ENCODE peak calls at places on chromosomes 5 and 9, in eight cellular contexts. One of them, this sample, is unnamed.

GRCh38 chr5:100854594-100854993 is 48.5 kb downstream of the ST8SIA4 start:
- DNase-seq in mucosa of gallbladder: no peak
- DNase-seq in B cell: no peak
- DNase-seq in prostate gland: no peak
- DNase-seq in stimulated activated naive CD8-positive, alpha-beta T cell treated with anti-CD3 and anti-CD28 coated beads, Interleukin-15, Interleukin-2, amounts not matched to agents 100 U/mL and 50 U/mL, for 24 hours: no peak
- DNase-seq in HEK293T: no peak
- DNase-seq in AG09309: no peak
- DNase-seq in non-pigmented ciliary epithelial cell: no peak
- DNase-seq in this sample: no peak

GRCh38 chr5:76918539-76918938 is 34.3 kb upstream of the CRHBP start:
- DNase-seq in mucosa of gallbladder: no peak
- DNase-seq in B cell: no peak
- DNase-seq in prostate gland: no peak
- DNase-seq in stimulated activated naive CD8-positive, alpha-beta T cell treated with anti-CD3 and anti-CD28 coated beads, Interleukin-15, Interleukin-2, amounts not matched to agents 100 U/mL and 50 U/mL, for 24 hours: no peak
- DNase-seq in HEK293T: no peak
- DNase-seq in AG09309: no peak
- DNase-seq in non-pigmented ciliary epithelial cell: no peak
- DNase-seq in this sample: no peak

GRCh38 chr9:20592673-20593072 is 29.6 kb downstream of the MLLT3 start:
- DNase-seq in mucosa of gallbladder: no peak
- DNase-seq in B cell: no peak
- DNase-seq in prostate gland: no peak
- DNase-seq in stimulated activated naive CD8-positive, alpha-beta T cell treated with anti-CD3 and anti-CD28 coated beads, Interleukin-15, Interleukin-2, amounts not matched to agents 100 U/mL and 50 U/mL, for 24 hours: no peak
- DNase-seq in HEK293T: no peak
- DNase-seq in AG09309: no peak
- DNase-seq in non-pigmented ciliary epithelial cell: no peak
- DNase-seq in this sample: no peak

GRCh38 chr9:114681594-114682332 is at the start of gene TEX48:
- DNase-seq in mucosa of gallbladder: peak; percentile 61
- DNase-seq in B cell: peak; percentile 63
- DNase-seq in prostate gland: peak; percentile 52
- DNase-seq in stimulated activated naive CD8-positive, alpha-beta T cell treated with anti-CD3 and anti-CD28 coated beads, Interleukin-15, Interleukin-2, amounts not matched to agents 100 U/mL and 50 U/mL, for 24 hours: peak; percentile 85
- DNase-seq in HEK293T: peak; percentile 65
- DNase-seq in AG09309: peak; percentile 45
- DNase-seq in non-pigmented ciliary epithelial cell: no peak
- DNase-seq in this sample: peak; percentile 83

GRCh38 chr5:138905541-138905940 is 30.4 kb upstream of the LRRTM2 start:
- DNase-seq in mucosa of gallbladder: no peak
- DNase-seq in B cell: no peak
- DNase-seq in prostate gland: no peak
- DNase-seq in stimulated activated naive CD8-positive, alpha-beta T cell treated with anti-CD3 and anti-CD28 coated beads, Interleukin-15, Interleukin-2, amounts not matched to agents 100 U/mL and 50 U/mL, for 24 hours: no peak
- DNase-seq in HEK293T: no peak
- DNase-seq in AG09309: peak; percentile 44
- DNase-seq in non-pigmented ciliary epithelial cell: peak; percentile 60
- DNase-seq in this sample: no peak

GRCh38 chr9:136196465-136197371 is 8.2 kb downstream of the LHX3 start:
- DNase-seq in mucosa of gallbladder: no peak
- DNase-seq in B cell: no peak
- DNase-seq in prostate gland: no peak
- DNase-seq in stimulated activated naive CD8-positive, alpha-beta T cell treated with anti-CD3 and anti-CD28 coated beads, Interleukin-15, Interleukin-2, amounts not matched to agents 100 U/mL and 50 U/mL, for 24 hours: no peak
- DNase-seq in HEK293T: no peak
- DNase-seq in AG09309: no peak
- DNase-seq in non-pigmented ciliary epithelial cell: no peak
- DNase-seq in this sample: no peak

GRCh38 chr9:19699757-19700156 is 89.1 kb downstream of the SLC24A2 start:
- DNase-seq in mucosa of gallbladder: no peak
- DNase-seq in B cell: no peak
- DNase-seq in prostate gland: no peak
- DNase-seq in stimulated activated naive CD8-positive, alpha-beta T cell treated with anti-CD3 and anti-CD28 coated beads, Interleukin-15, Interleukin-2, amounts not matched to agents 100 U/mL and 50 U/mL, for 24 hours: no peak
- DNase-seq in HEK293T: no peak
- DNase-seq in AG09309: no peak
- DNase-seq in non-pigmented ciliary epithelial cell: no peak
- DNase-seq in this sample: no peak

GRCh38 chr9:87792831-87793288 is 66.9 kb downstream of the CTSL start:
- DNase-seq in mucosa of gallbladder: peak; percentile 40
- DNase-seq in B cell: no peak
- DNase-seq in prostate gland: no peak
- DNase-seq in stimulated activated naive CD8-positive, alpha-beta T cell treated with anti-CD3 and anti-CD28 coated beads, Interleukin-15, Interleukin-2, amounts not matched to agents 100 U/mL and 50 U/mL, for 24 hours: peak; percentile 54
- DNase-seq in HEK293T: no peak
- DNase-seq in AG09309: peak; percentile 76
- DNase-seq in non-pigmented ciliary epithelial cell: peak; percentile 43
- DNase-seq in this sample: no peak

GRCh38 chr9:110638381-110638954 is 30.1 kb upstream of the MUSK start:
- DNase-seq in mucosa of gallbladder: no peak
- DNase-seq in B cell: no peak
- DNase-seq in prostate gland: no peak
- DNase-seq in stimulated activated naive CD8-positive, alpha-beta T cell treated with anti-CD3 and anti-CD28 coated beads, Interleukin-15, Interleukin-2, amounts not matched to agents 100 U/mL and 50 U/mL, for 24 hours: no peak
- DNase-seq in HEK293T: no peak
- DNase-seq in AG09309: no peak
- DNase-seq in non-pigmented ciliary epithelial cell: no peak
- DNase-seq in this sample: no peak

GRCh38 chr5:180291234-180291940 is 496 bp downstream of the MAPK9 start:
- DNase-seq in mucosa of gallbladder: no peak
- DNase-seq in B cell: no peak
- DNase-seq in prostate gland: no peak
- DNase-seq in stimulated activated naive CD8-positive, alpha-beta T cell treated with anti-CD3 and anti-CD28 coated beads, Interleukin-15, Interleukin-2, amounts not matched to agents 100 U/mL and 50 U/mL, for 24 hours: peak; percentile 37
- DNase-seq in HEK293T: peak; percentile 65
- DNase-seq in AG09309: no peak
- DNase-seq in non-pigmented ciliary epithelial cell: no peak
- DNase-seq in this sample: peak; percentile 40

GRCh38 chr9:81601639-81602623 is 87.4 kb downstream of the TLE1 start:
- DNase-seq in mucosa of gallbladder: no peak
- DNase-seq in B cell: no peak
- DNase-seq in prostate gland: no peak
- DNase-seq in stimulated activated naive CD8-positive, alpha-beta T cell treated with anti-CD3 and anti-CD28 coated beads, Interleukin-15, Interleukin-2, amounts not matched to agents 100 U/mL and 50 U/mL, for 24 hours: no peak
- DNase-seq in HEK293T: no peak
- DNase-seq in AG09309: no peak
- DNase-seq in non-pigmented ciliary epithelial cell: no peak
- DNase-seq in this sample: no peak

GRCh38 chr9:86639899-86640379 is 285.7 kb upstream of the TUT7 start:
- DNase-seq in mucosa of gallbladder: no peak
- DNase-seq in B cell: no peak
- DNase-seq in prostate gland: peak; percentile 11
- DNase-seq in stimulated activated naive CD8-positive, alpha-beta T cell treated with anti-CD3 and anti-CD28 coated beads, Interleukin-15, Interleukin-2, amounts not matched to agents 100 U/mL and 50 U/mL, for 24 hours: no peak
- DNase-seq in HEK293T: peak; percentile 45
- DNase-seq in AG09309: no peak
- DNase-seq in non-pigmented ciliary epithelial cell: no peak
- DNase-seq in this sample: no peak

GRCh38 chr5:1488882-1489680 is 34.7 kb downstream of the LPCAT1 start:
- DNase-seq in mucosa of gallbladder: no peak
- DNase-seq in B cell: peak; percentile 71
- DNase-seq in prostate gland: no peak
- DNase-seq in stimulated activated naive CD8-positive, alpha-beta T cell treated with anti-CD3 and anti-CD28 coated beads, Interleukin-15, Interleukin-2, amounts not matched to agents 100 U/mL and 50 U/mL, for 24 hours: peak; percentile 62
- DNase-seq in HEK293T: no peak
- DNase-seq in AG09309: peak; percentile 28
- DNase-seq in non-pigmented ciliary epithelial cell: peak; percentile 40
- DNase-seq in this sample: no peak

GRCh38 chr9:104258289-104259045 is 164.4 kb downstream of the SMC2 start:
- DNase-seq in mucosa of gallbladder: no peak
- DNase-seq in B cell: no peak
- DNase-seq in prostate gland: no peak
- DNase-seq in stimulated activated naive CD8-positive, alpha-beta T cell treated with anti-CD3 and anti-CD28 coated beads, Interleukin-15, Interleukin-2, amounts not matched to agents 100 U/mL and 50 U/mL, for 24 hours: no peak
- DNase-seq in HEK293T: no peak
- DNase-seq in AG09309: no peak
- DNase-seq in non-pigmented ciliary epithelial cell: no peak
- DNase-seq in this sample: peak; percentile 16

GRCh38 chr9:128733256-128733655 is 9.3 kb upstream of the ZDHHC12 start:
- DNase-seq in mucosa of gallbladder: peak; percentile 74
- DNase-seq in B cell: no peak
- DNase-seq in prostate gland: peak; percentile 58
- DNase-seq in stimulated activated naive CD8-positive, alpha-beta T cell treated with anti-CD3 and anti-CD28 coated beads, Interleukin-15, Interleukin-2, amounts not matched to agents 100 U/mL and 50 U/mL, for 24 hours: no peak
- DNase-seq in HEK293T: peak; percentile 84
- DNase-seq in AG09309: peak; percentile 28
- DNase-seq in non-pigmented ciliary epithelial cell: peak; percentile 46
- DNase-seq in this sample: peak; percentile 95